ENCODE peak calls at places on chromosomes 11 and 22, in five cellular contexts. Q is brain microvascular endothelial cell, T is AG09309, S is left ventricle myocardium inferior, F is fibroblast of villous mesenchyme. D is an unnamed sample.

GRCh38 chr11:45618897-45619296 is 46.5 kb downstream of the CHST1 start:
- DNase-seq in Q (no peak), T (no peak), S (no peak), F (no peak), D (no peak)

GRCh38 chr11:4544891-4545290 is at the start of gene OR52M1:
- DNase-seq in Q (no peak), T (no peak), S (no peak), F (no peak), D (no peak)

GRCh38 chr22:17742528-17742902 is 31.8 kb downstream of the BID start:
- DNase-seq in Q (peak), T (no peak), S (peak), F (peak), D (no peak)

GRCh38 chr22:32796865-32797573 is 4.5 kb upstream of the TIMP3 start:
- DNase-seq in Q (peak), T (peak), S (peak), F (peak), D (no peak)

GRCh38 chr22:47046411-47047065 is 284.1 kb downstream of the TBC1D22A start:
- DNase-seq in Q (no peak), T (no peak), S (no peak), F (no peak), D (no peak)

GRCh38 chr11:99614353-99614752 is 593.6 kb downstream of the CNTN5 start:
- DNase-seq in Q (no peak), T (no peak), S (no peak), F (no peak), D (no peak)

GRCh38 chr11:94676769-94677168 is 91.4 kb upstream of the AMOTL1 start:
- DNase-seq in Q (no peak), T (no peak), S (no peak), F (no peak), D (no peak)

GRCh38 chr11:20873054-20873453 is 203.7 kb downstream of the NELL1 start:
- DNase-seq in Q (no peak), T (no peak), S (no peak), F (no peak), D (no peak)

GRCh38 chr11:86427441-86427840 is 52.8 kb downstream of the CCDC81 start:
- DNase-seq in Q (no peak), T (no peak), S (no peak), F (no peak), D (no peak)

GRCh38 chr11:48036011-48036410 is 55.7 kb downstream of the PTPRJ start:
- DNase-seq in Q (no peak), T (no peak), S (no peak), F (no peak), D (no peak)

GRCh38 chr22:48651981-48652538 is 1175.6 kb downstream of the BRD1 start:
- DNase-seq in Q (no peak), T (no peak), S (no peak), F (no peak), D (no peak)

GRCh38 chr11:13010737-13011342 is 1.7 kb downstream of the RASSF10 start:
- DNase-seq in Q (no peak), T (no peak), S (no peak), F (no peak), D (no peak)

GRCh38 chr22:42304021-42304790 is 33.8 kb upstream of the TCF20 start:
- DNase-seq in Q (no peak), T (no peak), S (no peak), F (no peak), D (no peak)

GRCh38 chr11:72227316-72228228 is 3.0 kb downstream of the INPPL1 start:
- DNase-seq in Q (no peak), T (no peak), S (no peak), F (no peak), D (no peak)

GRCh38 chr11:24351179-24351578 is 145.7 kb upstream of the LUZP2 start:
- DNase-seq in Q (no peak), T (no peak), S (no peak), F (no peak), D (no peak)

GRCh38 chr11:86678823-86679222 is 6.4 kb upstream of the ME3 start:
- DNase-seq in Q (peak), T (no peak), S (no peak), F (peak), D (no peak)

GRCh38 chr22:17119481-17120202 is 1.5 kb downstream of the TMEM121B start:
- DNase-seq in Q (no peak), T (no peak), S (peak), F (peak), D (no peak)

DNA sequence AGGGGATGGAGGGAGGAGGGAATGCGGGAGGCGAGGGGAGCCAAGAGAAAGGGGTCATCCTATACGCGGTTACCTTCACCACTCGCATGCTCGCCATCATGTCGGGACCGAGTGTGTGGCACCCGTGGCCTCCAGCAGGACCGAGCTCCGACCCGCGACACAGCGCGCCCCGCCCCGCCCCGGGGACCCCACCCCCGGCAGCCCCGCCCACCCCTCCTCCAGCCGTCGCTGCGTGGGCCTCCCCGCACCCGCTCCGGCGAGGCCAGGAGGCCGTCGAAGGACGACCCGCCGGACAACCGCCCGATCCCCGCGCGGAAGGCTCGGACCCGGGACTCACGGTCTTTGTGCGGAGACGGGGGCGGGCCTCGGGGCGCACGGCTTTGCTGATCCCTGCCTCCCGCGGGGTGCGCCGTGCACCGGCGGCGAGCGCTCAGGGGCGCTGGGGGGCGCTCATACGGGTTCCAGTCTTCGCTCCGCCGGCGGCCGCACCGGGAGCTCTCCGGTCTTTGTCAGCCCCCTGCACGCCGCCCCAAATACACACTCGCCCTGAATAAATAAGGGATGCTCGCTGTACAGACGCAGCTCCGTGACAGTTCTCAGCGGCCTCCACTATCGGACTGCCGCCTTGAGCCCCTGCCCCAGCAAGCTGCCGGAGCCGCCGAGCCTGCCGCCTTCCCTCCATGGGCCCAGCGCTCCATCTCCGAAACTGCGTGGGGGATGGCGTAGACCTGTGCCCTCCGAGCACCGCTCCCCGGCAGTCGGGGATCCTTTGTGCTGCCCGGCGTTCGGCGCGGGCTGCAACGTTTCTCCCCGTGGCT is at the start of gene UBE2L6:
- DNase-seq in Q (no peak), T (no peak), S (peak), F (peak), D (no peak)
- H3K4me3 ChIP-seq in Q (peak), T (peak), S (peak), F (peak), D (peak)

GRCh38 chr11:67415501-67416304 is at the start of gene CARNS1:
- DNase-seq in Q (no peak), T (no peak), S (no peak), F (no peak), D (no peak)
- H3K4me3 ChIP-seq in Q (no peak), T (peak), S (peak), F (peak), D (peak)

GRCh38 chr22:37485714-37486223 is 415 bp downstream of the MFNG start:
- DNase-seq in Q (no peak), T (no peak), S (no peak), F (no peak), D (no peak)

GRCh38 chr22:37487559-37487958 is 1.4 kb upstream of the MFNG start:
- DNase-seq in Q (no peak), T (no peak), S (no peak), F (no peak), D (no peak)

GRCh38 chr22:37487129-37487528 is 945 bp upstream of the MFNG start:
- DNase-seq in Q (no peak), T (no peak), S (no peak), F (no peak), D (no peak)

GRCh38 chr22:37485006-37485713 is 1.0 kb downstream of the MFNG start:
- DNase-seq in Q (no peak), T (no peak), S (no peak), F (no peak), D (no peak)

GRCh38 chr22:37486224-37486845 is at the start of gene MFNG:
- DNase-seq in Q (no peak), T (no peak), S (peak), F (peak), D (no peak)
- H3K4me3 ChIP-seq in Q (no peak), T (no peak), S (peak), F (no peak), D (no peak)

GRCh38 chr22:50535113-50535512 is 5.3 kb upstream of the TYMP start:
- DNase-seq in Q (no peak), T (no peak), S (no peak), F (no peak), D (no peak)

GRCh38 chr22:50542416-50542927 is 3.2 kb upstream of the KLHDC7B start:
- DNase-seq in Q (no peak), T (no peak), S (no peak), F (peak), D (no peak)

GRCh38 chr22:50540352-50540751 is 5.3 kb upstream of the KLHDC7B start:
- DNase-seq in Q (no peak), T (no peak), S (no peak), F (no peak), D (no peak)

GRCh38 chr22:50536231-50536630 is 6.4 kb upstream of the TYMP start:
- DNase-seq in Q (no peak), T (no peak), S (no peak), F (no peak), D (no peak)

DNA sequence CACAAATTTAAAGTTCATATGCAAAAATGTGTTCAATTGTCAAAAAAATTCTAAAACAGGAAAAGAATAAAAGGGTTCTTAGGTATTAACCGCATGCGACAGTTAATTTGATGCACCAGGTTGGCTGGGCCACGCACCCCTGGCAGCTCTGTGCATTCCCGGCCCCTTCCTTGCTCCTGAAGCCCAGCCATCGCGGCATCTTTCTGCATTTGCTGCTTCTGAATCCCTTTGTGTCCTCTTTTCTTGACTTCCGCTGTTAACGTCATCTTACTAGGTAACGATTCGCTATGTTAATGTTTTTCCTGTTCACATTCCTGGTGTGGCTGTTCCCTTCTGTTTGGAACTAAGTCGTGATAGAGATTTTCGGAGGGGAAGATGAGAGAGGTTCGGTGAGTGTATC is 7.9 kb upstream of the KLHDC7B start:
- DNase-seq in Q (no peak), T (no peak), S (no peak), F (no peak), D (no peak)
- H3K4me3 ChIP-seq in Q (no peak), T (no peak), S (no peak), F (no peak), D (no peak)

DNA sequence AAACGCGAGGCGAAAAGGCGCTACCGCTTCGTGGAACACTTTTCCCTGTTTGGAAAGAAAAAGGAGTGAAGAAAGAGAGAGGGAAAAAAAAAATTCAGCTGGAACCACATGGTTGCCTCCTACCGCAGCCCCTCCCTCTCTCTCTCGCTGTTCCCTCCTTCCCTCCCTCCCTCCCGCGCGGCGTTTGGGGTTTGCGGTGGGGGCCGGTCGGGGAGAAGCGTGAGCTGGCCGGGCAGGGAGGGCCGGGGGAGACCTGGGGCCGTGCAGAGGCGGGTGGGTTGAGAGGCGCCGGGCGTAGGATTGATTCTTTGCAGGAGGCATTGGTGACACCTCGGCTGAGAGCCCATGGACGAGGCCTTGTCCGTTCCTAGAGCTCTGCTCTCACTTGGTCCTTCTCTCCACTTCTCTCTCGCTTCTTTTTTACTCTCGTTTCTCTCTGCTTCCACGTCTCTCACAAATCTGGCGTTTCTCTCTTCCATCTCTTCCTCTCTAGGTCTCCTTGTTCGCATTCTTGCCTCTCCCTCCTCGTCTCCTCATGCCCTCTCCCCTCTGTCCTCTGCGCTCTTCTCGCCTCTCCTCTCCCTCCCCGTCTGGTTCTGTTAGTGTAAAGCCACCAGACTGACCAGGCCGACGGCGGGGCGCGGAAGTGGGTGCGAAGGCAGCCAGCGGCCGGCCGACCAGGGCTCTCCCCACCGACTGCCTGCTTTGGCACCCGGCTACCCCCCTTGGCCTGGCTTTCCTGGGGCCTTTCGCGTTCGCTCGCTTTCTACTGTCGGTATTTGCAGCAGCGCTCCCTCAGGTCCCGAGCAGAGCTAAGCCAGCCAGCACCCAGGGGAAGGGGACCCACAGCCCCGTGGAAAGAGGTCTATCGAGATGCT is at the start of gene CLMP:
- DNase-seq in Q (no peak), T (no peak), S (peak), F (peak), D (peak)
- H3K4me3 ChIP-seq in Q (peak), T (peak), S (peak), F (peak), D (peak)

DNA sequence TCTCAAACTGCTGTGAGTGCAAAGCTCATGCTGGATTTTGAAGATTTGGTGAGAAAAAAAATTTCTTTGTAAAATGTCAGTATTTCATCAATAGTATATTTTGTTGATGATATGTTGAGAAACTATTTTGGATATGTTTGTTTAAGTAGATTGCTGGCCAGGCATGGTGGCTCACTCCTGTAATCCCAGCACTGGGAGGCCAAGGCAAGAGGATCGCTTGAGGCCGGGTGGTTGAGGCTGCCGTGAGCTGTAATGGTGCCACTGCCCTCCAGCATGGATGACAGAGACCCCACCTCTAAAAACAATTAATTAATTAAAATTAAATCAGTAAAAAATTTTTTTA is 6.9 kb upstream of the IFITM3 start:
- DNase-seq in Q (no peak), T (no peak), S (no peak), F (no peak), D (no peak)
- H3K4me3 ChIP-seq in Q (no peak), T (no peak), S (peak), F (no peak), D (no peak)

GRCh38 chr11:134749040-134749586 is 337.1 kb upstream of the B3GAT1 start:
- DNase-seq in Q (no peak), T (no peak), S (no peak), F (no peak), D (no peak)
- H3K4me3 ChIP-seq in Q (no peak), T (no peak), S (no peak), F (no peak), D (no peak)